ENCODE peak calls at places on chromosomes 1 and 21, in ten cellular contexts. C is stomach, U is Peyer's patch, A is body of pancreas, Y is erythroblast, P is ovary, W is IMR-90, V is HCT116, M is A549, L is adrenal gland. F is an unnamed sample.

GRCh38 chr1:5926686-5927435 is 65.4 kb downstream of the NPHP4 start:
- DNase-seq in C (no peak), U (peak; percentile 3), A (no peak), Y (no peak), P (no peak), W (no peak), V (no peak), M (no peak), L (no peak), F (no peak)

GRCh38 chr1:22553991-22554522 is 9.2 kb upstream of the EPHA8 start:
- DNase-seq in C (no peak), U (no peak), A (no peak), Y (no peak), P (no peak), W (no peak), V (no peak), M (no peak), L (no peak), F (no peak)

GRCh38 chr1:97758589-97759057 is 162.2 kb downstream of the DPYD start:
- DNase-seq in C (no peak), U (no peak), A (no peak), Y (no peak), P (no peak), W (no peak), V (no peak), M (no peak), L (no peak), F (no peak)

GRCh38 chr1:202013601-202014000 is 3.2 kb downstream of the ELF3 start:
- DNase-seq in C (peak; percentile 42), U (no peak), A (peak; percentile 43), Y (no peak), P (no peak), W (no peak), V (no peak), M (no peak), L (no peak), F (no peak)

GRCh38 chr1:67688526-67689219 is 3.7 kb downstream of the GADD45A start:
- DNase-seq in C (no peak), U (no peak), A (no peak), Y (peak; percentile 88), P (no peak), W (no peak), V (no peak), M (no peak), L (no peak), F (no peak)

GRCh38 chr1:59549067-59549837 is 252.4 kb downstream of the FGGY start:
- DNase-seq in C (no peak), U (no peak), A (no peak), Y (no peak), P (no peak), W (no peak), V (no peak), M (no peak), L (no peak), F (no peak)

GRCh38 chr1:245549981-245550701 is 395.4 kb downstream of the KIF26B start:
- DNase-seq in C (no peak), U (no peak), A (no peak), Y (no peak), P (no peak), W (no peak), V (no peak), M (no peak), L (no peak), F (no peak)

GRCh38 chr21:39020751-39021474 is 162.3 kb downstream of the PSMG1 start:
- DNase-seq in C (no peak), U (no peak), A (no peak), Y (no peak), P (no peak), W (peak; percentile 74), V (no peak), M (no peak), L (peak; percentile 52), F (peak; percentile 23)

GRCh38 chr1:18486195-18486594 is 5.5 kb downstream of the KLHDC7A start:
- DNase-seq in C (no peak), U (no peak), A (no peak), Y (no peak), P (no peak), W (no peak), V (no peak), M (no peak), L (no peak), F (no peak)

GRCh38 chr1:229563701-229564100 is 5.2 kb upstream of the ABCB10 start:
- DNase-seq in C (no peak), U (no peak), A (peak; percentile 59), Y (no peak), P (no peak), W (peak; percentile 77), V (no peak), M (no peak), L (no peak), F (no peak)
- TF ChIP-seq POLR2A in C (no peak), U (no peak), A (no peak), Y (no peak), P (no peak), W (no peak), V (no peak), M (no peak), L (no peak), F (no peak)

GRCh38 chr1:20661235-20662109 is at the start of gene DDOST:
- DNase-seq in C (peak; percentile 96), U (peak; percentile 94), A (peak; percentile 97), Y (peak; percentile 96), P (peak; percentile 94), W (peak; percentile 97), V (peak; percentile 97), M (peak; percentile 95), L (peak; percentile 96), F (peak; percentile 92)
- TF ChIP-seq POLR2A in C (no peak), U (peak; percentile 9), A (peak; percentile 73), Y (peak; percentile 74), P (peak; percentile 36), W (peak; percentile 35), V (peak; percentile 45), M (peak; percentile 53), L (peak; percentile 24), F (peak; percentile 50)

GRCh38 chr1:183471748-183472487 is 381 bp upstream of the SMG7 start:
- DNase-seq in C (peak; percentile 94), U (peak; percentile 98), A (peak; percentile 98), Y (peak; percentile 96), P (peak; percentile 98), W (peak; percentile 98), V (peak; percentile 95), M (peak; percentile 84), L (peak; percentile 99), F (peak; percentile 77)
- TF ChIP-seq POLR2A in C (no peak), U (peak; percentile 41), A (no peak), Y (peak; percentile 63), P (peak; percentile 55), W (no peak), V (no peak), M (peak; percentile 35), L (peak; percentile 27), F (peak; percentile 38)

DNA sequence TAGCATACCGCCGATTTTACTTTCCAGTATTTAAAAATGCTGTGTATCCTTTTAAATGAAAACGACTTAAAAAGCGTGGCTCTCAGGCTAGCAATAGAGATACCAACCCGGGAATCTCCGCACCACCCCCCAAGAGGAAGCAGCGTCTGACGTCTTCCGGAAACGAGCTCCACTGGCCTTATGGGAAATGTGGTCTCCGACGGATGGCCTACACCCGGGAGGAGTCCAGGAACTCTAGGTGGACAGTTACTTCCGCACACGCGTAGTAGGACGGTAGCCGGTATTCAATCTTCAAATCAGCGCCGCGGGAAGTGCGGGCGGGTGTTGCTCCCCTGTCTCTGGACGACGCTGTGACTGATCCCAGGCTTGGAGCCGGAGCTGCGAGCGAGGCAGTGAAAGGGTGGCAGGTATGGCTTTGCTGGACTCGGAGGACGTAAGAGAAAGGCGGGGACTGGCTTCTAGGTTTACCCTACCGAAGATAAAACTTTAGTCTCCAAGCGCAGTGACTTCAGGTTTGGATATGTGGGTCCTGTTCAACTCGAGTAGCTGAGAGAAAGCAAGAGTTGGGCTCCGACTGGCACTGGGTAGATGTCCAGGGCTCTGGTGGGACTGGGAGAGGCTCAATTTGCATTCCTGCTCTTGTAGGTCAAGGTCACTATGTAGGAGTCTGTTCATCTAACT is at the start of gene ZNF684:
- DNase-seq in C (peak; percentile 82), U (peak; percentile 85), A (peak; percentile 87), Y (peak; percentile 89), P (peak; percentile 80), W (peak; percentile 95), V (peak; percentile 93), M (peak; percentile 90), L (peak; percentile 94), F (peak; percentile 94)
- TF ChIP-seq POLR2A in C (no peak), U (peak; percentile 19), A (peak; percentile 60), Y (peak; percentile 73), P (peak; percentile 30), W (peak; percentile 58), V (peak; percentile 82), M (peak; percentile 58), L (no peak), F (peak; percentile 92)

GRCh38 chr1:52435650-52436049 is 31.2 kb downstream of the PRPF38A start:
- DNase-seq in C (no peak), U (no peak), A (no peak), Y (no peak), P (no peak), W (no peak), V (no peak), M (no peak), L (no peak), F (no peak)

GRCh38 chr1:52436817-52437216 is 32.4 kb downstream of the PRPF38A start:
- DNase-seq in C (no peak), U (no peak), A (no peak), Y (no peak), P (no peak), W (no peak), V (no peak), M (no peak), L (no peak), F (no peak)

GRCh38 chr1:52435211-52435610 is 30.8 kb downstream of the PRPF38A start:
- DNase-seq in C (no peak), U (no peak), A (no peak), Y (no peak), P (no peak), W (no peak), V (no peak), M (no peak), L (no peak), F (no peak)

GRCh38 chr1:52427152-52427551 is 22.8 kb downstream of the PRPF38A start:
- DNase-seq in C (no peak), U (no peak), A (no peak), Y (no peak), P (no peak), W (no peak), V (no peak), M (no peak), L (no peak), F (no peak)

DNA sequence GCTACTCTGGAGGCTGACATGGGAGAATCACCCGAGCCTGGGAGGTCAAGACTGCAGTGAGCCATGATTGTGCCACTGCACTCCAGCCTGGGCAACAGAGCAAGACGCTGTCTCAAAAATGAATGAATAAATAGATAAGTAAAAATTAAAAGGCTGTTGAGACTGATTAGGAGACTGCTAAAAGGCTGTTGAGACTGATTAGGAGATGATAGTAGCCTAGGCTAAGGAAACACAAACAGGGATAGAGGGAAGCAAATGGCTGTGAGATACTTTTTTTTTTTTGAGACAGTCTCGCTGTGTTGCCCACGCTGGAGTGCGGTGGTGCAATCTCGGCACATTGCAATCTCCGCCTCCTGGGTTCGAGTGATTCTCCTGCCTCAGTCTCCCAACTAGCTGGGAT is 28.4 kb downstream of the PRPF38A start:
- DNase-seq in C (no peak), U (no peak), A (no peak), Y (peak; percentile 37), P (no peak), W (no peak), V (no peak), M (no peak), L (no peak), F (no peak)
- TF ChIP-seq POLR2A in C (no peak), U (no peak), A (no peak), Y (no peak), P (no peak), W (no peak), V (no peak), M (no peak), L (no peak), F (no peak)